ENCODE peak calls at places on chromosome 13, in six cellular contexts. T, Y, Q, I, R and S are unnamed samples.

GRCh38 chr13:28492527-28493367 is 2.2 kb downstream of the FLT1 start:
- DNase-seq in T (no peak), Y (no peak), I (no peak), Q (no peak), R (no peak), S (no peak)

GRCh38 chr13:57633950-57634828 is 2.6 kb downstream of the PCDH17 start:
- DNase-seq in I (no peak), R (peak; percentile 65), T (peak; percentile 13), Q (no peak), Y (no peak), S (peak; percentile 49)

GRCh38 chr13:99661791-99662190 is 160.5 kb downstream of the TM9SF2 start:
- DNase-seq in I (peak; percentile 66), Q (no peak), R (no peak), T (no peak), Y (no peak), S (no peak)

GRCh38 chr13:113428469-113428865 is 24.8 kb downstream of the ADPRHL1 start:
- DNase-seq in Y (no peak), Q (no peak), R (no peak), I (no peak), T (no peak), S (no peak)

GRCh38 chr13:33303885-33304284 is 18.3 kb upstream of the STARD13 start:
- DNase-seq in Q (no peak), T (no peak), Y (no peak), R (no peak), I (no peak), S (no peak)

GRCh38 chr13:64877176-64877575 is 2353.0 kb downstream of the PCDH9 start:
- DNase-seq in Y (no peak), I (no peak), Q (no peak), T (no peak), R (no peak), S (no peak)

GRCh38 chr13:84607614-84608013 is 725.3 kb upstream of the SLITRK1 start:
- DNase-seq in R (peak; percentile 58), I (no peak), Y (no peak), T (no peak), Q (no peak), S (no peak)

GRCh38 chr13:75694742-75695141 is 58.6 kb downstream of the LMO7 start:
- DNase-seq in T (no peak), I (no peak), Y (no peak), R (no peak), Q (no peak), S (no peak)

GRCh38 chr13:70249332-70250064 is 141.2 kb upstream of the KLHL1 start:
- DNase-seq in Y (no peak), R (no peak), T (no peak), I (peak; percentile 7), Q (no peak), S (no peak)

GRCh38 chr13:112890316-112891131 is 78.5 kb upstream of the MCF2L start:
- DNase-seq in Y (no peak), R (no peak), T (no peak), Q (no peak), I (no peak), S (no peak)